ENCODE peak calls at places on chromosomes 13 and 19, in four cellular contexts. Q is heart right ventricle, W is GM23248, G is right atrium auricular region. X is an unnamed sample.

GRCh38 chr19:33193864-33194362 is at the start of gene LRP3:
- DNase-seq in Q (peak; percentile 59), W (peak; percentile 54), G (no peak), X (no peak)

GRCh38 chr19:41310031-41310831 is at the start of gene CCDC97:
- DNase-seq in Q (peak; percentile 89), W (peak; percentile 91), G (peak; percentile 84), X (peak; percentile 90)

GRCh38 chr19:42006569-42006968 is 12.5 kb upstream of the ATP1A3 start:
- DNase-seq in Q (no peak), W (no peak), G (no peak), X (no peak)

GRCh38 chr13:23867027-23867491 is 22.1 kb downstream of the MIPEP start:
- DNase-seq in Q (no peak), W (peak; percentile 78), G (no peak), X (no peak)

GRCh38 chr19:2176336-2176994 is 12.7 kb downstream of the DOT1L start:
- DNase-seq in Q (no peak), W (no peak), G (no peak), X (no peak)

GRCh38 chr13:102255409-102255808 is 146.4 kb downstream of the FGF14 start:
- DNase-seq in Q (no peak), W (no peak), G (no peak), X (no peak)

GRCh38 chr13:39729161-39729560 is 73.7 kb downstream of the COG6 start:
- DNase-seq in Q (no peak), W (no peak), G (no peak), X (no peak)

GRCh38 chr13:114128624-114129522 is 3.5 kb downstream of the RASA3 start:
- DNase-seq in Q (peak; percentile 75), W (peak; percentile 98), G (peak; percentile 91), X (peak; percentile 93)

GRCh38 chr13:86729206-86729605 is 930.0 kb upstream of the SLITRK6 start:
- DNase-seq in Q (no peak), W (no peak), G (no peak), X (no peak)

GRCh38 chr19:40523322-40524047 is 53.2 kb upstream of the SHKBP1 start:
- DNase-seq in Q (peak; percentile 35), W (peak; percentile 78), G (no peak), X (no peak)

GRCh38 chr13:37806666-37807065 is 62.9 kb downstream of the TRPC4 start:
- DNase-seq in Q (no peak), W (peak; percentile 6), G (no peak), X (no peak)

GRCh38 chr13:46613409-46614049 is 60.6 kb downstream of the LRCH1 start:
- DNase-seq in Q (no peak), W (no peak), G (no peak), X (no peak)

GRCh38 chr19:32415246-32415645 is 9.7 kb downstream of the DPY19L3 start:
- DNase-seq in Q (no peak), W (no peak), G (no peak), X (no peak)

GRCh38 chr19:23070353-23070781 is 46.5 kb upstream of the ZNF730 start:
- DNase-seq in Q (peak; percentile 33), W (peak; percentile 45), G (peak; percentile 61), X (no peak)

GRCh38 chr13:89465366-89465765 is 1794.2 kb downstream of the SLITRK5 start:
- DNase-seq in Q (no peak), W (peak; percentile 3), G (no peak), X (no peak)

GRCh38 chr13:50365300-50365682 is 350.0 kb downstream of the KCNRG start:
- DNase-seq in Q (no peak), W (peak; percentile 16), G (no peak), X (no peak)

GRCh38 chr13:26270707-26271106 is 16.8 kb downstream of the CDK8 start:
- DNase-seq in Q (no peak), W (no peak), G (no peak), X (no peak)

GRCh38 chr13:84132491-84132890 is 250.2 kb upstream of the SLITRK1 start:
- DNase-seq in Q (no peak), W (no peak), G (no peak), X (no peak)

GRCh38 chr19:55552620-55553019 is 7.3 kb upstream of the SBK3 start:
- DNase-seq in Q (no peak), W (peak; percentile 76), G (no peak), X (no peak)

GRCh38 chr19:10876459-10877240 is 5.3 kb downstream of the CARM1 start:
- DNase-seq in Q (peak; percentile 35), W (peak; percentile 31), G (peak; percentile 69), X (no peak)

GRCh38 chr13:39895254-39895653 is 239.8 kb downstream of the COG6 start:
- DNase-seq in Q (no peak), W (no peak), G (no peak), X (no peak)

GRCh38 chr19:11763611-11764010 is 3.2 kb upstream of the ZNF441 start:
- DNase-seq in Q (no peak), W (no peak), G (no peak), X (no peak)

GRCh38 chr19:2424686-2425621 is 2.4 kb downstream of the TIMM13 start:
- DNase-seq in Q (peak; percentile 47), W (peak; percentile 92), G (no peak), X (no peak)

GRCh38 chr13:113491418-113491883 is 940 bp upstream of the DCUN1D2 start:
- DNase-seq in Q (peak; percentile 34), W (peak; percentile 79), G (no peak), X (no peak)

GRCh38 chr13:47480121-47480520 is 521.0 kb downstream of the SUCLA2 start:
- DNase-seq in Q (no peak), W (peak; percentile 92), G (no peak), X (no peak)

GRCh38 chr13:113210834-113211233 is 1.4 kb downstream of the CUL4A start:
- DNase-seq in Q (no peak), W (no peak), G (no peak), X (no peak)

GRCh38 chr13:99741979-99742378 is 229.6 kb downstream of the ZIC5 start:
- DNase-seq in Q (no peak), W (no peak), G (no peak), X (no peak)

GRCh38 chr13:20704459-20705069 is 1.1 kb downstream of the IL17D start:
- DNase-seq in Q (no peak), W (no peak), G (no peak), X (no peak)

GRCh38 chr19:7337380-7338194 is 11.2 kb upstream of the ARHGEF18 start:
- DNase-seq in Q (no peak), W (no peak), G (no peak), X (no peak)

GRCh38 chr13:44413095-44413494 is 39.5 kb downstream of the SERP2 start:
- DNase-seq in Q (no peak), W (no peak), G (no peak), X (no peak)

GRCh38 chr19:48634036-48634342 is 3.2 kb downstream of the DBP start:
- DNase-seq in Q (no peak), W (no peak), G (no peak), X (no peak)
- H3K4me1 ChIP-seq in Q (peaks cover 66% of the 10 kb centered on the region), W (peaks cover 38% of the 10 kb centered on the region), G (peaks cover 80% of the 10 kb centered on the region), X (peaks cover 45% of the 10 kb centered on the region)

DNA sequence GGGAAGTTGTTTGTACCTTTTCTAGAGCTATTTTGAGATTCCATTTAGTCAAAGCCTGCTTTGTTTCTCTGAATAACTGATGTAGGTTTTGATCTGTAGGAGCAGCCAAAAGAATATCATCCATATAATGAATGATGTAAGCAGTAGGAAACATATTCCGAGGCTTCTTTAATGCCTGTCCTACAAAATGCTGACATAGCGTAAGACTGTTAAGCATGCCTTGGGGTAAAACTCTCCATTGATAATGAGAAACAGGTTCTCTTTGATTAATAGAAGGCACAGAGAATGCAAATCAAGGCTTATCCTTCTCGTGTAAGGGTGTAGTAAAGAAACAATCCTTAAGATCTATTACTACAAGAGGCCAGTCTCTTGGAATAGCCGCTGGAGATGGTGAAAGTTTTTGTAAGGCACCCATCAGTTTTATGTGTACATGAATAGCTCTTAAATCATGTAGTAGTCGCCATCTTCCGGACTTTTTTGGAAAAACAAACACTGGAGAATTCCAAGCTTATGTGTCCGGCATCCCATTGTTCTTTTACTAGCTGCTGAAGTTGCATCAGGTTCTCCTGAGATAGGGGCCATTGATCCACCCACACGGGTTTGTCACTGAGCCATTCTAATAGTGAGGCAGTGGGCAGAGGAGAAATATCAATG is 13.5 kb downstream of the FPR3 start:
- DNase-seq in Q (no peak), W (peak; percentile 70), G (no peak), X (no peak)
- H3K4me1 ChIP-seq in Q (peaks cover 42% of the 10 kb centered on the region), W (peaks cover 34% of the 10 kb centered on the region), G (peaks cover 34% of the 10 kb centered on the region), X (no peaks in the 10 kb centered on the region)

GRCh38 chr19:13881692-13882418 is 4.9 kb downstream of the NANOS3 start:
- DNase-seq in Q (peak; percentile 44), W (peak; percentile 85), G (no peak), X (peak; percentile 65)
- H3K4me1 ChIP-seq in Q (peaks cover 31% of the 10 kb centered on the region), W (peaks cover 21% of the 10 kb centered on the region), G (peaks cover 22% of the 10 kb centered on the region), X (peaks cover 64% of the 10 kb centered on the region)

DNA sequence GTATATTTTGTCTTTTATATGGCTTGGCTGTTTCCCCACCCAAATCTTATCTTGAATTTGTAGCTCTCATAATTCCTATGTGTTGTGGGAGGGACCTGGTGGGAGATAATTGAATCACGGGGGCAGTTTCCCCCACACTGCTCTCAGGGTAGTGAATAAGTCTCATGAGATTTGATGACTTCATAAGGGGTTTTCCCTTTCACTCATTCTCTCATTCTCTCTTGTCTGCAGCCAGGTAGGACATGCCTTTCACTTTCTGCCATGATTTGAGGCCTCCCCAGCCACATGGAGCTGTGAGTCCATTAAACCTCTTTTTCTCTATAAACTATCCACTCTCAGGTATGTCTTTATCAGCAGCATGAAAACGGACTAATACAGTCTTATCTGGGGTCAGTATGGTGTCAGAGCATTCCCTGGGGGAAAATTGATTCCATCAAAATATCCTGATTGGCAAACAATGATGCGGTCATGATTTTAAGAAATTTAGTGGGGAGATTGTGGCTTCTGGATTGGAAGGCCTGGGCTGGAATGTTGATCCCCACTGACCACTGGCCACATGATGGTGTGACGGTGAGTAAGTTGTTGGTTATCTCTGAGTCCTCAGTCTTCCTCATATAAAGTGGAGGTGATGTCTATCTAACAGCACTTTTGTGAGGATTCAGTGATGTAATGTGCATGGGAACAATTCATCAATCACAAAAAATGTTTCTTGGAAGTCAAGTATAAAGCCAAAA is 27.5 kb upstream of the ANKRD10 start:
- DNase-seq in Q (no peak), W (no peak), G (no peak), X (no peak)
- H3K4me1 ChIP-seq in Q (peaks cover 19% of the 10 kb centered on the region), W (peaks cover 7% of the 10 kb centered on the region), G (no peaks in the 10 kb centered on the region), X (no peaks in the 10 kb centered on the region)

X was measured in CD8-positive, alpha-beta T cell.